ENCODE peak calls at places on chromosome 14, in four cellular contexts. One of them, this sample, is unnamed.

GRCh38 chr14:60348211-60348610 is 99.2 kb downstream of the PPM1A start:
- DNase-seq in Calu3: no peak
- DNase-seq in PC-3: no peak
- DNase-seq in ovary: no peak
- DNase-seq in this sample: no peak

GRCh38 chr14:89911018-89911919 is 43.3 kb downstream of the EFCAB11 start:
- DNase-seq in Calu3: peak
- DNase-seq in PC-3: peak
- DNase-seq in ovary: peak
- DNase-seq in this sample: no peak

GRCh38 chr14:102040153-102040552 is 46.7 kb downstream of the HSP90AA1 start:
- DNase-seq in Calu3: no peak
- DNase-seq in PC-3: no peak
- DNase-seq in ovary: no peak
- DNase-seq in this sample: no peak

GRCh38 chr14:61034416-61035100 is 53.5 kb downstream of the SLC38A6 start:
- DNase-seq in Calu3: peak
- DNase-seq in PC-3: peak
- DNase-seq in ovary: no peak
- DNase-seq in this sample: peak

GRCh38 chr14:67576216-67576615 is 23.9 kb downstream of the PIGH start:
- DNase-seq in Calu3: no peak
- DNase-seq in PC-3: no peak
- DNase-seq in ovary: no peak
- DNase-seq in this sample: no peak

GRCh38 chr14:102461490-102462317 is 47.9 kb downstream of the ANKRD9 start:
- DNase-seq in Calu3: no peak
- DNase-seq in PC-3: no peak
- DNase-seq in ovary: no peak
- DNase-seq in this sample: no peak

GRCh38 chr14:78253986-78254385 is 83.8 kb downstream of the NRXN3 start:
- DNase-seq in Calu3: no peak
- DNase-seq in PC-3: peak
- DNase-seq in ovary: no peak
- DNase-seq in this sample: no peak

GRCh38 chr14:101022121-101022520 is 118.6 kb upstream of the RTL1 start:
- DNase-seq in Calu3: no peak
- DNase-seq in PC-3: no peak
- DNase-seq in ovary: peak
- DNase-seq in this sample: no peak

GRCh38 chr14:28157887-28158791 is 608.4 kb upstream of the FOXG1 start:
- DNase-seq in Calu3: no peak
- DNase-seq in PC-3: no peak
- DNase-seq in ovary: no peak
- DNase-seq in this sample: no peak

GRCh38 chr14:104285483-104285790 is 147.1 kb downstream of the KIF26A start:
- DNase-seq in Calu3: no peak
- DNase-seq in PC-3: no peak
- DNase-seq in ovary: no peak
- DNase-seq in this sample: no peak

GRCh38 chr14:68654471-68654941 is 138.4 kb downstream of the ZFP36L1 start:
- DNase-seq in Calu3: no peak
- DNase-seq in PC-3: no peak
- DNase-seq in ovary: peak
- DNase-seq in this sample: no peak

GRCh38 chr14:35384386-35385041 is 20.0 kb downstream of the NFKBIA start:
- DNase-seq in Calu3: no peak
- DNase-seq in PC-3: no peak
- DNase-seq in ovary: peak
- DNase-seq in this sample: no peak

GRCh38 chr14:91228112-91229004 is 16.1 kb downstream of the GPR68 start:
- DNase-seq in Calu3: no peak
- DNase-seq in PC-3: peak
- DNase-seq in ovary: no peak
- DNase-seq in this sample: no peak

GRCh38 chr14:96053236-96053599 is 14.1 kb downstream of the C14orf132 start:
- DNase-seq in Calu3: no peak
- DNase-seq in PC-3: no peak
- DNase-seq in ovary: no peak
- DNase-seq in this sample: no peak

GRCh38 chr14:42606839-42607238 is 1000.2 kb downstream of the LRFN5 start:
- DNase-seq in Calu3: no peak
- DNase-seq in PC-3: no peak
- DNase-seq in ovary: no peak
- DNase-seq in this sample: no peak

GRCh38 chr14:90399541-90400444 is 3.0 kb downstream of the CALM1 start:
- DNase-seq in Calu3: peak
- DNase-seq in PC-3: peak
- DNase-seq in ovary: peak
- DNase-seq in this sample: peak

GRCh38 chr14:92039073-92039719 is 663 bp downstream of the TRIP11 start:
- DNase-seq in Calu3: peak
- DNase-seq in PC-3: peak
- DNase-seq in ovary: no peak
- DNase-seq in this sample: peak

GRCh38 chr14:22563987-22564386 is 25.0 kb downstream of the DAD1 start:
- DNase-seq in Calu3: no peak
- DNase-seq in PC-3: no peak
- DNase-seq in ovary: no peak
- DNase-seq in this sample: no peak

GRCh38 chr14:32469388-32470160 is 140.5 kb downstream of the AKAP6 start:
- DNase-seq in Calu3: no peak
- DNase-seq in PC-3: peak
- DNase-seq in ovary: no peak
- DNase-seq in this sample: peak

GRCh38 chr14:75578099-75578785 is at the start of gene FLVCR2:
- DNase-seq in Calu3: peak
- DNase-seq in PC-3: peak
- DNase-seq in ovary: peak
- DNase-seq in this sample: peak